ENCODE peak calls at places on chromosomes 4 and X, in six cellular contexts. M is Panc1; A is pancreas; R is upper lobe of left lung; Y is CD4-positive, alpha-beta T cell; G is sciatic nerve. J is an unnamed sample.

GRCh38 chr4:74934822-74935326 is 2.0 kb downstream of the PARM1 start:
- ATAC-seq in R (no peak), Y (no peak), G (no peak), M (no peak), A (no peak), J (no peak)

GRCh38 chr4:71338846-71339593 is at the start of gene SLC4A4:
- ATAC-seq in Y (no peak), M (no peak), A (peak), R (peak), G (no peak), J (no peak)

GRCh38 chr4:110292994-110293744 is 94.8 kb upstream of the ELOVL6 start:
- ATAC-seq in G (no peak), R (no peak), Y (no peak), A (no peak), M (no peak), J (no peak)

GRCh38 chr4:53680588-53680987 is 89.3 kb upstream of the LNX1 start:
- ATAC-seq in R (no peak), M (no peak), A (no peak), Y (no peak), G (no peak), J (no peak)

GRCh38 chrX:47218920-47219815 is 687 bp downstream of the CDK16 start:
- ATAC-seq in R (peak), A (no peak), G (no peak), M (no peak), Y (no peak), J (no peak)

GRCh38 chr4:24794916-24795665 is at the start of gene SOD3:
- ATAC-seq in Y (no peak), G (peak), R (peak), A (peak), M (peak), J (peak)

GRCh38 chrX:134907302-134907701 is 83.5 kb upstream of the SMIM10 start:
- ATAC-seq in R (no peak), G (no peak), M (no peak), A (no peak), Y (no peak), J (no peak)

GRCh38 chr4:67558493-67558892 is at the start of gene STAP1:
- ATAC-seq in G (no peak), A (no peak), R (peak), Y (peak), M (no peak), J (no peak)

GRCh38 chr4:173328236-173328901 is 5.8 kb downstream of the HMGB2 start:
- ATAC-seq in R (no peak), M (peak), Y (no peak), A (no peak), G (no peak), J (no peak)

GRCh38 chr4:101155368-101155767 is 192.0 kb downstream of the PPP3CA start:
- ATAC-seq in A (no peak), Y (no peak), G (no peak), R (no peak), M (peak), J (no peak)

GRCh38 chr4:99052902-99053301 is 35.7 kb downstream of the ADH5 start:
- ATAC-seq in G (no peak), M (no peak), A (no peak), R (no peak), Y (no peak), J (no peak)

GRCh38 chr4:128737098-128737513 is 72.4 kb upstream of the JADE1 start:
- ATAC-seq in G (no peak), R (no peak), M (no peak), Y (no peak), A (peak), J (no peak)

GRCh38 chrX:119694601-119695534 is 1.9 kb upstream of the SEPTIN6 start:
- ATAC-seq in R (no peak), A (no peak), G (no peak), Y (no peak), M (no peak), J (no peak)

GRCh38 chr4:15470149-15470520 is 453 bp downstream of the CC2D2A start:
- ATAC-seq in G (peak), A (peak), R (peak), Y (no peak), M (no peak), J (no peak)

GRCh38 chrX:133986008-133986683 is 752 bp upstream of the GPC3 start:
- ATAC-seq in Y (no peak), G (no peak), R (no peak), A (peak), M (peak), J (no peak)

GRCh38 chrX:24561121-24561520 is 86.0 kb downstream of the PCYT1B start:
- ATAC-seq in Y (no peak), R (no peak), G (no peak), M (no peak), A (no peak), J (no peak)

GRCh38 chr4:6885953-6886557 is 23.6 kb upstream of the TBC1D14 start:
- ATAC-seq in M (peak), G (peak), A (peak), Y (peak), R (peak), J (peak)

GRCh38 chrX:136185409-136186022 is 38.2 kb downstream of the FHL1 start:
- ATAC-seq in R (peak), Y (no peak), G (no peak), M (peak), A (no peak), J (peak)

GRCh38 chrX:8244301-8244700 is 73.2 kb upstream of the VCX2 start:
- ATAC-seq in A (no peak), Y (no peak), G (no peak), M (no peak), R (no peak), J (no peak)

GRCh38 chr4:129220254-129220653 is 124.3 kb downstream of the C4orf33 start:
- ATAC-seq in G (no peak), M (no peak), Y (no peak), R (no peak), A (no peak), J (no peak)

GRCh38 chr4:83197555-83198235 is 83.2 kb upstream of the PLAC8 start:
- ATAC-seq in Y (no peak), R (peak), A (peak), M (no peak), G (peak), J (peak)

GRCh38 chr4:76622717-76623116 is 187.7 kb downstream of the SHROOM3 start:
- ATAC-seq in M (no peak), R (no peak), G (no peak), A (no peak), Y (no peak), J (no peak)

GRCh38 chr4:138070816-138071215 is 171.3 kb downstream of the SLC7A11 start:
- ATAC-seq in M (no peak), A (no peak), Y (no peak), R (no peak), G (no peak), J (no peak)

GRCh38 chr4:39274503-39274902 is 91.7 kb downstream of the RFC1 start:
- ATAC-seq in G (no peak), A (no peak), Y (no peak), R (no peak), M (no peak), J (no peak)

GRCh38 chrX:41723821-41724220 is at the start of gene GPR82:
- ATAC-seq in G (no peak), Y (no peak), R (no peak), M (no peak), A (no peak), J (no peak)

GRCh38 chr4:55793479-55793878 is 26.1 kb upstream of the EXOC1L start:
- ATAC-seq in R (no peak), M (no peak), Y (no peak), G (peak), A (no peak), J (no peak)

GRCh38 chrX:133366735-133367134 is 48.6 kb downstream of the GPC4 start:
- ATAC-seq in M (no peak), A (peak), G (no peak), R (no peak), Y (no peak), J (no peak)

GRCh38 chr4:23818097-23818648 is 71.7 kb downstream of the PPARGC1A start:
- ATAC-seq in G (no peak), M (no peak), R (peak), A (no peak), Y (no peak), J (no peak)

GRCh38 chrX:32825009-32825408 is 386.3 kb downstream of the DMD start:
- ATAC-seq in M (no peak), R (no peak), A (no peak), Y (no peak), G (no peak), J (no peak)

GRCh38 chr4:24428850-24429249 is 155.5 kb downstream of the DHX15 start:
- ATAC-seq in A (no peak), G (peak), M (no peak), Y (no peak), R (no peak), J (no peak)

GRCh38 chr4:3436798-3437581 is 4.8 kb upstream of the HGFAC start:
- ATAC-seq in Y (no peak), M (peak), A (peak), R (peak), G (no peak), J (peak)

GRCh38 chr4:26372076-26372475 is 51.3 kb downstream of the RBPJ start:
- ATAC-seq in R (no peak), A (no peak), G (no peak), M (no peak), Y (no peak), J (no peak)

GRCh38 chrX:71540801-71541545 is 8.1 kb downstream of the OGT start:
- ATAC-seq in A (peak), G (no peak), M (no peak), Y (no peak), R (peak), J (no peak)

GRCh38 chr4:26179316-26179760 is 141.5 kb upstream of the RBPJ start:
- ATAC-seq in A (no peak), R (no peak), G (peak), Y (no peak), M (no peak), J (no peak)

GRCh38 chrX:48918303-48918643 is 551 bp downstream of the PIM2 start:
- ATAC-seq in R (no peak), Y (no peak), G (peak), M (peak), A (no peak), J (no peak)

GRCh38 chrX:114065612-114066178 is 518.2 kb upstream of the HTR2C start:
- ATAC-seq in A (no peak), R (no peak), M (no peak), Y (no peak), G (no peak), J (no peak)

GRCh38 chr4:185836268-185837084 is 24.5 kb upstream of the SORBS2 start:
- ATAC-seq in R (no peak), A (peak), Y (no peak), M (no peak), G (no peak), J (no peak)

GRCh38 chrX:118392726-118393125 is 46.8 kb downstream of the WDR44 start:
- ATAC-seq in M (no peak), A (no peak), Y (no peak), R (no peak), G (no peak), J (no peak)

GRCh38 chrX:17567173-17567572 is 170.1 kb upstream of the SCML1 start:
- ATAC-seq in R (no peak), M (no peak), A (no peak), G (peak), Y (no peak), J (no peak)

GRCh38 chr4:108377021-108377420 is 208.3 kb upstream of the LEF1 start:
- ATAC-seq in Y (no peak), M (no peak), A (no peak), G (no peak), R (no peak), J (no peak)